ENCODE peak calls at places on chromosomes 4 and X, in ten cellular contexts. One of them, this sample, is unnamed. For H3K4me1, the result is how much of the 10 kb centered on the place peaks cover.

GRCh38 chr4:96691496-96691895 is 851.6 kb downstream of the PDHA2 start:
- DNase-seq in upper lobe of left lung: no peak
- DNase-seq in mesendoderm: no peak
- DNase-seq in CD8-positive, alpha-beta memory T cell: no peak
- DNase-seq in CD4-positive, alpha-beta memory T cell: no peak
- DNase-seq in colonic mucosa: no peak
- DNase-seq in endodermal cell: no peak
- DNase-seq in pancreas: no peak
- DNase-seq in A549: no peak
- DNase-seq in right lobe of liver: no peak
- DNase-seq in this sample: no peak

GRCh38 chr4:133372699-133373098 is 223.6 kb downstream of the PCDH10 start:
- DNase-seq in upper lobe of left lung: no peak
- DNase-seq in mesendoderm: no peak
- DNase-seq in CD8-positive, alpha-beta memory T cell: no peak
- DNase-seq in CD4-positive, alpha-beta memory T cell: no peak
- DNase-seq in colonic mucosa: no peak
- DNase-seq in endodermal cell: no peak
- DNase-seq in pancreas: no peak
- DNase-seq in A549: no peak
- DNase-seq in right lobe of liver: no peak
- DNase-seq in this sample: no peak

GRCh38 chr4:74516321-74516720 is 71.4 kb downstream of the AREG start:
- DNase-seq in upper lobe of left lung: no peak
- DNase-seq in mesendoderm: no peak
- DNase-seq in CD8-positive, alpha-beta memory T cell: no peak
- DNase-seq in CD4-positive, alpha-beta memory T cell: no peak
- DNase-seq in colonic mucosa: no peak
- DNase-seq in endodermal cell: no peak
- DNase-seq in pancreas: no peak
- DNase-seq in A549: no peak
- DNase-seq in right lobe of liver: no peak
- DNase-seq in this sample: no peak

GRCh38 chr4:9919047-9919446 is 102.2 kb downstream of the SLC2A9 start:
- DNase-seq in upper lobe of left lung: no peak
- DNase-seq in mesendoderm: peak
- DNase-seq in CD8-positive, alpha-beta memory T cell: no peak
- DNase-seq in CD4-positive, alpha-beta memory T cell: no peak
- DNase-seq in colonic mucosa: no peak
- DNase-seq in endodermal cell: peak
- DNase-seq in pancreas: no peak
- DNase-seq in A549: no peak
- DNase-seq in right lobe of liver: no peak
- DNase-seq in this sample: no peak

GRCh38 chr4:17166954-17167353 is 268.5 kb upstream of the LDB2 start:
- DNase-seq in upper lobe of left lung: no peak
- DNase-seq in mesendoderm: no peak
- DNase-seq in CD8-positive, alpha-beta memory T cell: no peak
- DNase-seq in CD4-positive, alpha-beta memory T cell: no peak
- DNase-seq in colonic mucosa: no peak
- DNase-seq in endodermal cell: no peak
- DNase-seq in pancreas: no peak
- DNase-seq in A549: no peak
- DNase-seq in right lobe of liver: no peak
- DNase-seq in this sample: no peak

GRCh38 chrX:86383681-86384540 is 235.7 kb downstream of the DACH2 start:
- DNase-seq in upper lobe of left lung: no peak
- DNase-seq in mesendoderm: no peak
- DNase-seq in CD8-positive, alpha-beta memory T cell: no peak
- DNase-seq in CD4-positive, alpha-beta memory T cell: no peak
- DNase-seq in colonic mucosa: no peak
- DNase-seq in endodermal cell: no peak
- DNase-seq in pancreas: no peak
- DNase-seq in A549: no peak
- DNase-seq in right lobe of liver: no peak
- DNase-seq in this sample: no peak

GRCh38 chr4:176492648-176493302 is 173.0 kb downstream of the SPCS3 start:
- DNase-seq in upper lobe of left lung: no peak
- DNase-seq in mesendoderm: no peak
- DNase-seq in CD8-positive, alpha-beta memory T cell: no peak
- DNase-seq in CD4-positive, alpha-beta memory T cell: no peak
- DNase-seq in colonic mucosa: no peak
- DNase-seq in endodermal cell: no peak
- DNase-seq in pancreas: no peak
- DNase-seq in A549: no peak
- DNase-seq in right lobe of liver: no peak
- DNase-seq in this sample: no peak

GRCh38 chrX:69243276-69243675 is 78.0 kb upstream of the PJA1 start:
- DNase-seq in upper lobe of left lung: no peak
- DNase-seq in mesendoderm: no peak
- DNase-seq in CD8-positive, alpha-beta memory T cell: no peak
- DNase-seq in CD4-positive, alpha-beta memory T cell: no peak
- DNase-seq in colonic mucosa: no peak
- DNase-seq in endodermal cell: no peak
- DNase-seq in pancreas: no peak
- DNase-seq in A549: no peak
- DNase-seq in right lobe of liver: no peak
- DNase-seq in this sample: no peak

GRCh38 chrX:40152706-40153334 is 55.1 kb upstream of the BCOR start:
- DNase-seq in upper lobe of left lung: peak
- DNase-seq in mesendoderm: peak
- DNase-seq in CD8-positive, alpha-beta memory T cell: no peak
- DNase-seq in CD4-positive, alpha-beta memory T cell: no peak
- DNase-seq in colonic mucosa: peak
- DNase-seq in endodermal cell: peak
- DNase-seq in pancreas: peak
- DNase-seq in A549: peak
- DNase-seq in right lobe of liver: peak
- DNase-seq in this sample: no peak

GRCh38 chrX:31706456-31706855 is 634.6 kb upstream of the FTHL17 start:
- DNase-seq in upper lobe of left lung: no peak
- DNase-seq in mesendoderm: no peak
- DNase-seq in CD8-positive, alpha-beta memory T cell: no peak
- DNase-seq in CD4-positive, alpha-beta memory T cell: no peak
- DNase-seq in colonic mucosa: no peak
- DNase-seq in endodermal cell: no peak
- DNase-seq in pancreas: no peak
- DNase-seq in A549: no peak
- DNase-seq in right lobe of liver: no peak
- DNase-seq in this sample: no peak

GRCh38 chrX:97211070-97211469 is 327.4 kb downstream of the RPA4 start:
- DNase-seq in upper lobe of left lung: no peak
- DNase-seq in mesendoderm: no peak
- DNase-seq in CD8-positive, alpha-beta memory T cell: no peak
- DNase-seq in CD4-positive, alpha-beta memory T cell: no peak
- DNase-seq in colonic mucosa: no peak
- DNase-seq in endodermal cell: no peak
- DNase-seq in pancreas: no peak
- DNase-seq in A549: no peak
- DNase-seq in right lobe of liver: no peak
- DNase-seq in this sample: no peak

GRCh38 chr4:98522603-98523395 is 135.6 kb downstream of the TSPAN5 start:
- DNase-seq in upper lobe of left lung: no peak
- DNase-seq in mesendoderm: no peak
- DNase-seq in CD8-positive, alpha-beta memory T cell: no peak
- DNase-seq in CD4-positive, alpha-beta memory T cell: no peak
- DNase-seq in colonic mucosa: no peak
- DNase-seq in endodermal cell: no peak
- DNase-seq in pancreas: no peak
- DNase-seq in A549: peak
- DNase-seq in right lobe of liver: no peak
- DNase-seq in this sample: no peak

GRCh38 chr4:99117876-99118693 is 26.0 kb downstream of the ADH4 start:
- DNase-seq in upper lobe of left lung: no peak
- DNase-seq in mesendoderm: no peak
- DNase-seq in CD8-positive, alpha-beta memory T cell: no peak
- DNase-seq in CD4-positive, alpha-beta memory T cell: no peak
- DNase-seq in colonic mucosa: no peak
- DNase-seq in endodermal cell: no peak
- DNase-seq in pancreas: no peak
- DNase-seq in A549: peak
- DNase-seq in right lobe of liver: no peak
- DNase-seq in this sample: no peak

GRCh38 chrX:2538016-2538415 is 37.2 kb upstream of the DHRSX start:
- DNase-seq in upper lobe of left lung: no peak
- DNase-seq in mesendoderm: no peak
- DNase-seq in CD8-positive, alpha-beta memory T cell: no peak
- DNase-seq in CD4-positive, alpha-beta memory T cell: no peak
- DNase-seq in colonic mucosa: no peak
- DNase-seq in endodermal cell: no peak
- DNase-seq in pancreas: no peak
- DNase-seq in A549: no peak
- DNase-seq in right lobe of liver: no peak
- DNase-seq in this sample: peak

GRCh38 chr4:122874194-122874593 is 47.6 kb downstream of the FGF2 start:
- DNase-seq in upper lobe of left lung: no peak
- DNase-seq in mesendoderm: peak
- DNase-seq in CD8-positive, alpha-beta memory T cell: no peak
- DNase-seq in CD4-positive, alpha-beta memory T cell: no peak
- DNase-seq in colonic mucosa: no peak
- DNase-seq in endodermal cell: no peak
- DNase-seq in pancreas: no peak
- DNase-seq in A549: peak
- DNase-seq in right lobe of liver: no peak
- DNase-seq in this sample: no peak
- H3K27ac ChIP-seq in upper lobe of left lung: no peak
- H3K27ac ChIP-seq in mesendoderm: no peak
- H3K27ac ChIP-seq in CD8-positive, alpha-beta memory T cell: no peak
- H3K27ac ChIP-seq in CD4-positive, alpha-beta memory T cell: no peak
- H3K27ac ChIP-seq in colonic mucosa: no peak
- H3K27ac ChIP-seq in endodermal cell: no peak
- H3K27ac ChIP-seq in pancreas: no peak
- H3K27ac ChIP-seq in A549: peak
- H3K27ac ChIP-seq in right lobe of liver: no peak
- H3K27ac ChIP-seq in this sample: no peak

GRCh38 chr4:48068182-48068581 is 51.6 kb downstream of the NIPAL1 start:
- DNase-seq in upper lobe of left lung: no peak
- DNase-seq in mesendoderm: no peak
- DNase-seq in CD8-positive, alpha-beta memory T cell: no peak
- DNase-seq in CD4-positive, alpha-beta memory T cell: no peak
- DNase-seq in colonic mucosa: no peak
- DNase-seq in endodermal cell: no peak
- DNase-seq in pancreas: no peak
- DNase-seq in A549: no peak
- DNase-seq in right lobe of liver: no peak
- DNase-seq in this sample: no peak

GRCh38 chr4:48069026-48069425 is 52.5 kb downstream of the NIPAL1 start:
- DNase-seq in upper lobe of left lung: no peak
- DNase-seq in mesendoderm: no peak
- DNase-seq in CD8-positive, alpha-beta memory T cell: no peak
- DNase-seq in CD4-positive, alpha-beta memory T cell: no peak
- DNase-seq in colonic mucosa: no peak
- DNase-seq in endodermal cell: no peak
- DNase-seq in pancreas: no peak
- DNase-seq in A549: no peak
- DNase-seq in right lobe of liver: no peak
- DNase-seq in this sample: no peak

GRCh38 chr4:48064349-48064748 is 47.8 kb downstream of the NIPAL1 start:
- DNase-seq in upper lobe of left lung: no peak
- DNase-seq in mesendoderm: no peak
- DNase-seq in CD8-positive, alpha-beta memory T cell: no peak
- DNase-seq in CD4-positive, alpha-beta memory T cell: no peak
- DNase-seq in colonic mucosa: no peak
- DNase-seq in endodermal cell: no peak
- DNase-seq in pancreas: no peak
- DNase-seq in A549: no peak
- DNase-seq in right lobe of liver: no peak
- DNase-seq in this sample: no peak

GRCh38 chr4:48065587-48066052 is 49.0 kb downstream of the NIPAL1 start:
- DNase-seq in upper lobe of left lung: no peak
- DNase-seq in mesendoderm: no peak
- DNase-seq in CD8-positive, alpha-beta memory T cell: no peak
- DNase-seq in CD4-positive, alpha-beta memory T cell: no peak
- DNase-seq in colonic mucosa: no peak
- DNase-seq in endodermal cell: no peak
- DNase-seq in pancreas: no peak
- DNase-seq in A549: no peak
- DNase-seq in right lobe of liver: no peak
- DNase-seq in this sample: no peak

DNA sequence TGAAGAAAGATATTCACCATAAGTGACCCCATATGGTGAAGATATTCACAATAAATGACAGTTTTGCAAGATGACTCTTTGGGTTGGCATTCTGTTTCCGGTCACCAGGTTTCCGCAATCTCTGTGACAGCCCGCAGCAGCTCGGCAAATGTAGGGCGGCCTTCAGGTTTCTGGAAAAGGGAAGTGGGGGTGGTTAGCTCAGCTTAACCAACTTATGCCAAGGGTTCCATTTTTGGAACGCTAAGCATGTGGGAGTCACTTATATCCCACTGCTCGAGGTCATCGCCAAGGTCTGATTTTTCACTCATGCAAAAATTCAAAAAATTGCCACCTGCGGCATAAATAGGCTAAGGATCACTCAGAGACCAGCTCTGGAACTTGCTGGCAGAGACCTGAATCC is 51.0 kb downstream of the NIPAL1 start:
- DNase-seq in upper lobe of left lung: no peak
- DNase-seq in mesendoderm: no peak
- DNase-seq in CD8-positive, alpha-beta memory T cell: no peak
- DNase-seq in CD4-positive, alpha-beta memory T cell: no peak
- DNase-seq in colonic mucosa: no peak
- DNase-seq in endodermal cell: no peak
- DNase-seq in pancreas: no peak
- DNase-seq in A549: no peak
- DNase-seq in right lobe of liver: no peak
- DNase-seq in this sample: no peak
- H3K4me1 ChIP-seq in upper lobe of left lung: under half
- H3K4me1 ChIP-seq in mesendoderm: under half
- H3K4me1 ChIP-seq in CD8-positive, alpha-beta memory T cell: under half
- H3K4me1 ChIP-seq in CD4-positive, alpha-beta memory T cell: under half
- H3K4me1 ChIP-seq in colonic mucosa: under half
- H3K4me1 ChIP-seq in endodermal cell: under half
- H3K4me1 ChIP-seq in pancreas: under half
- H3K4me1 ChIP-seq in A549: under half
- H3K4me1 ChIP-seq in right lobe of liver: under half
- H3K4me1 ChIP-seq in this sample: under half

GRCh38 chr4:122873752-122874151 is 47.1 kb downstream of the FGF2 start:
- DNase-seq in upper lobe of left lung: no peak
- DNase-seq in mesendoderm: no peak
- DNase-seq in CD8-positive, alpha-beta memory T cell: no peak
- DNase-seq in CD4-positive, alpha-beta memory T cell: no peak
- DNase-seq in colonic mucosa: no peak
- DNase-seq in endodermal cell: no peak
- DNase-seq in pancreas: no peak
- DNase-seq in A549: peak
- DNase-seq in right lobe of liver: no peak
- DNase-seq in this sample: no peak
- H3K4me3 ChIP-seq in upper lobe of left lung: no peak
- H3K4me3 ChIP-seq in mesendoderm: no peak
- H3K4me3 ChIP-seq in CD8-positive, alpha-beta memory T cell: no peak
- H3K4me3 ChIP-seq in CD4-positive, alpha-beta memory T cell: no peak
- H3K4me3 ChIP-seq in colonic mucosa: no peak
- H3K4me3 ChIP-seq in endodermal cell: no peak
- H3K4me3 ChIP-seq in pancreas: no peak
- H3K4me3 ChIP-seq in A549: peak
- H3K4me3 ChIP-seq in right lobe of liver: no peak
- H3K4me3 ChIP-seq in this sample: no peak

DNA sequence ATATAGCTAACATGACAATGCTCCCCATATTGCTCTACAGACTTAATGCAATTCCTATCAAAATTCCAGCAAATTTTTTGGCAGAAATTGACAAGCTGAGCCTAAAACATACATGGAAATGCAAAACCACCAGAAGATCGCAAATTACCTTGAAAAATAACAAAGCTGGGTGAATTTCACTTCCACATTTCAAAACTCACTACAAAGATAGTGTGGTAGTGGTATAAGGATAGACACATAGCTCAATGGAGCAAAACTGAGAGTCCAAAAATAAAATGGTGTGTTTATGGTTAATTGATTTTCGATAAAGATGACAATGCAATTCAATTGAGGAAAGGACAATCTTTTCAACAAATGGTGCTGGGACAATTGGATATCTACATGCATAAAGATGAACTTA is 65.8 kb downstream of the SLC9A7 start:
- DNase-seq in upper lobe of left lung: no peak
- DNase-seq in mesendoderm: no peak
- DNase-seq in CD8-positive, alpha-beta memory T cell: no peak
- DNase-seq in CD4-positive, alpha-beta memory T cell: no peak
- DNase-seq in colonic mucosa: no peak
- DNase-seq in endodermal cell: no peak
- DNase-seq in pancreas: no peak
- DNase-seq in A549: no peak
- DNase-seq in right lobe of liver: no peak
- DNase-seq in this sample: no peak
- H3K27ac ChIP-seq in upper lobe of left lung: no peak
- H3K27ac ChIP-seq in mesendoderm: no peak
- H3K27ac ChIP-seq in CD8-positive, alpha-beta memory T cell: no peak
- H3K27ac ChIP-seq in CD4-positive, alpha-beta memory T cell: no peak
- H3K27ac ChIP-seq in colonic mucosa: no peak
- H3K27ac ChIP-seq in endodermal cell: no peak
- H3K27ac ChIP-seq in pancreas: no peak
- H3K27ac ChIP-seq in A549: no peak
- H3K27ac ChIP-seq in right lobe of liver: no peak
- H3K27ac ChIP-seq in this sample: no peak

This sample was measured in breast epithelium.